ENCODE peak calls at places on chromosome 11, in nine cellular contexts. T is astrocyte of the spinal cord, S is cardiac muscle cell, M is brain microvascular endothelial cell, Y is fibroblast of lung, Q is heart right ventricle, Z is AG09309, D is choroid plexus epithelial cell, R is sigmoid colon. F is an unnamed sample.
A peak's percentile ranks its signal among the peaks of the same experiment; 100 is the strongest.

GRCh38 chr11:100719809-100720221 is 32.7 kb downstream of the ARHGAP42 start:
- DNase-seq in T (peak; percentile 95), S (no peak), M (peak; percentile 90), Y (peak; percentile 91), Q (peak; percentile 80), Z (peak; percentile 69), D (peak; percentile 92), R (no peak), F (no peak)

GRCh38 chr11:102322560-102322959 is 5.3 kb downstream of the BIRC3 start:
- DNase-seq in T (no peak), S (no peak), M (no peak), Y (no peak), Q (no peak), Z (no peak), D (no peak), R (no peak), F (no peak)

GRCh38 chr11:11022126-11022730 is 164.4 kb upstream of the ZBED5 start:
- DNase-seq in T (peak; percentile 29), S (peak; percentile 28), M (peak; percentile 16), Y (peak; percentile 52), Q (peak; percentile 21), Z (no peak), D (peak; percentile 57), R (no peak), F (no peak)

GRCh38 chr11:10379433-10379832 is 74.6 kb downstream of the ADM start:
- DNase-seq in T (peak; percentile 48), S (no peak), M (no peak), Y (peak; percentile 63), Q (no peak), Z (peak; percentile 88), D (peak; percentile 35), R (no peak), F (no peak)

GRCh38 chr11:128180446-128181089 is 406.8 kb downstream of the ETS1 start:
- DNase-seq in T (peak; percentile 91), S (no peak), M (peak; percentile 89), Y (peak; percentile 79), Q (no peak), Z (peak; percentile 75), D (peak; percentile 94), R (no peak), F (no peak)

GRCh38 chr11:13970986-13971385 is 8.5 kb downstream of the SPON1 start:
- DNase-seq in T (no peak), S (peak; percentile 55), M (no peak), Y (peak; percentile 68), Q (no peak), Z (no peak), D (no peak), R (no peak), F (no peak)

GRCh38 chr11:27761356-27761755 is 61.1 kb upstream of the BDNF start:
- DNase-seq in T (no peak), S (no peak), M (no peak), Y (no peak), Q (no peak), Z (no peak), D (no peak), R (no peak), F (no peak)

GRCh38 chr11:20672575-20672974 is 3.2 kb downstream of the NELL1 start:
- DNase-seq in T (no peak), S (peak; percentile 36), M (no peak), Y (no peak), Q (no peak), Z (no peak), D (peak; percentile 13), R (no peak), F (no peak)

GRCh38 chr11:20160425-20161229 is at the start of gene DBX1:
- DNase-seq in T (no peak), S (no peak), M (no peak), Y (no peak), Q (no peak), Z (no peak), D (no peak), R (no peak), F (no peak)

GRCh38 chr11:120908521-120909181 is 115.3 kb upstream of the TBCEL start:
- DNase-seq in T (no peak), S (no peak), M (no peak), Y (no peak), Q (no peak), Z (no peak), D (peak; percentile 17), R (no peak), F (no peak)

DNA sequence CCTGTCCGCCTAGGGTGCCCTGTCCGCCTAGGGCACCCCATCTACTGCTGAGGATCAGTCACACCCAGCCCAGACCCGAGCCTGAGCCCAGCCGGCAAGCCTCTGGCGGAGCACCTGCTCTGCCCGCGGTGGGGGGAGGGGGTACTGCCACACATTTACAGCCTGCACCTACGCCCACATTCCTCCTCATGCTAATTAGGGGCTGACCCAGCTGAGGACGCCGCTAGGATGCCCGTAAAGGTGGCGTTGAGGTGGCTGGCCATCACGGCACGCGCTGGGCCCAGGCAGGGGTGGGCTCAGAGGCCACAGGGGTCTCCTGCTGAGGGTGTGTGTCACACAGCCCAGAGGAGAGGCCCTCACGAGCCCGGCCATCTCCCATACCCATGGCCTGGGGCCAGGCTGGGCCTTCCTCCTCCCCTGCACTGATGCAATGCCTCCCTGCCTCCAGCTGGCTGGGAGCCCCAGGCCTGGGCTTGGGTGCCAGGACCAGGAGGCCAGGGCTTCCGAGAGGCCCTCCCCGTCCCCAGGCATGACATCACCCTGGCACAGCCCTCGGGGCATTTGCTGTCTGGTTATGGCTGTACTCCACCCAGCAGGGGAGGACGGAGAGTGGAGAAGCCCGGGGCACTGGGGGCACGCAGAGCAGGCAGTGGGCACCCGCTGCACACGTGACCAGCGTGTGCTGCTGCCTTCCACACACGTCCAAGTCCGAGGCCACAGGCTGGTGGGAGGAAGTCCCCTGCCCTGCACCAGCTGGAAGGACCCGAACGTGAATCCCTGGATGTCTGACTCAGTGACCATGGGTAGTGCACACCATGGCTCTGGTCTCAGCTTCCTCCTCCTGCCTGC is 12.7 kb downstream of the DUSP8 start:
- DNase-seq in T (peak; percentile 44), S (no peak), M (no peak), Y (peak; percentile 76), Q (peak; percentile 90), Z (peak; percentile 46), D (no peak), R (peak; percentile 99), F (no peak)
- H3K4me3 ChIP-seq in T (no peak overlapping the region), S (no peak overlapping the region), M (no peak overlapping the region), Y (no peak overlapping the region), Q (peak overlapping the region; percentile 5), Z (no peak overlapping the region), D (no peak overlapping the region), R (no peak overlapping the region), F (no peak overlapping the region)

GRCh38 chr11:41146326-41146725 is 313.1 kb downstream of the LRRC4C start:
- DNase-seq in T (no peak), S (no peak), M (no peak), Y (no peak), Q (no peak), Z (no peak), D (no peak), R (no peak), F (no peak)
- TF ChIP-seq CTCF in T (no peak), S (no peak), M (no peak), Y (no peak), Q (no peak), Z (no peak), D (no peak), R (no peak), F (no peak)

DNA sequence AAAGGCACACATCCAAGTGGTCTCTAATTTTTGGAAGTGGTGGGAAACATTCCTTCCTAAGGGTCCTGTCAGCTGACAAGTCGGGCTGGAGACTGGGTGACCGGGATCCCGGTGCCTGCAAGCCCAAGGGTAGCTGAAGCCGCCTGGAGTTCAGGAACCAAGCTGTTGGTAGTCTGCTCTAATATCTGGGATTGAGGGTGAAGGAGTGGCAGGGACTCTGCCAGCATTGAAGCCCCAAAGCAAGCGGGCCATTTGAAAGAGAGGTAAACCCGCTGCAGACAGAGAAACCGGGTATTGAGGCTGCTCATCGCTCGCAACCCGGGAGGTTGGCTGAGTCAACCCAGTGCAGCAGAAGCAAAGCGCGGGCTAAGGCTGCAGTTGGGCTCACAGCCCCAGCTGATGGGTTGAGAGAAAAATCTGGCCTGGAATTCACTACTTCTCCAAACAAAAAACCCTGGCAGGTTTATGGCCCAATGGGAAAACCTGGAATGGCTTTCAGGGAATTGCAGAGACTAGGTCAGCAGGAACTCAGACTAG is 28.2 kb upstream of the FBXO3 start:
- DNase-seq in T (peak; percentile 92), S (peak; percentile 83), M (peak; percentile 89), Y (peak; percentile 88), Q (peak; percentile 46), Z (peak; percentile 60), D (peak; percentile 90), R (peak; percentile 74), F (no peak)
- H3K4me3 ChIP-seq in T (peak overlapping the region; percentile 42), S (peak overlapping the region; percentile 14), M (peak overlapping the region; percentile 57), Y (peak overlapping the region; percentile 7), Q (peak overlapping the region; percentile 45), Z (peak overlapping the region; percentile 36), D (peak overlapping the region; percentile 49), R (peak overlapping the region; percentile 16), F (no peak overlapping the region)

GRCh38 chr11:80317612-80318011 is 876.8 kb upstream of the TENM4 start:
- DNase-seq in T (no peak), S (no peak), M (no peak), Y (no peak), Q (no peak), Z (no peak), D (no peak), R (no peak), F (no peak)

GRCh38 chr11:80315263-80315662 is 874.4 kb upstream of the TENM4 start:
- DNase-seq in T (no peak), S (no peak), M (no peak), Y (no peak), Q (no peak), Z (no peak), D (no peak), R (no peak), F (no peak)

GRCh38 chr11:80320226-80320625 is 879.4 kb upstream of the TENM4 start:
- DNase-seq in T (no peak), S (no peak), M (no peak), Y (no peak), Q (no peak), Z (no peak), D (no peak), R (no peak), F (no peak)

DNA sequence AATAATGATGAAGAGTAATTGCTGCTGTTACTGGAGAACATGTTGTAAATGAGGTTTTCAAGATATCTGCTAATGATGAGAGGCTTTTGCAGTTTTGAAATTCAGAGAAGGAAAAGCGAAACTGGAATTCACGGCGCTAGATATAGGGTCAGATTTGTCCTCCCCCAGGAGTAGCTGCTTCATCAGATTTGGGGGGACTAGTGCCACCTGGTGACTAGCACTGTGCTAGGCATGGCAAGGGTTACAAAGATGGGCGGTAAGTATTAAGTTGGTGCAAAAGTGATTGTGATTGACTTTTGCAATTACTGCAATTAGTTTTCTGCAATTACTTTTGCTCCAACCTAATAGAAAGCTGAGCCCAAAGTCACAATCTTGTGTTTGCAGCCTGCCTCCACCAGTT is 879.9 kb upstream of the TENM4 start:
- DNase-seq in T (no peak), S (no peak), M (no peak), Y (peak; percentile 15), Q (no peak), Z (no peak), D (no peak), R (no peak), F (no peak)
- TF ChIP-seq CTCF in T (peak; percentile 28), S (no peak), M (peak; percentile 60), Y (peak; percentile 38), Q (no peak), Z (no peak), D (peak; percentile 32), R (no peak), F (peak; percentile 46)

GRCh38 chr11:36379653-36380052 is 83.6 kb downstream of the PRR5L start:
- DNase-seq in T (no peak), S (no peak), M (no peak), Y (no peak), Q (no peak), Z (no peak), D (no peak), R (no peak), F (no peak)
- H3K4me3 ChIP-seq in T (no peak overlapping the region), S (no peak overlapping the region), M (no peak overlapping the region), Y (no peak overlapping the region), Q (no peak overlapping the region), Z (no peak overlapping the region), D (no peak overlapping the region), R (no peak overlapping the region), F (no peak overlapping the region)